ENCODE peak calls at places on chromosomes 7 and 10, in eight cellular contexts. One of them, this sample, is unnamed.

GRCh38 chr7:115340828-115341227 is 418.9 kb downstream of the MDFIC start:
- DNase-seq in aorta: no peak
- DNase-seq in keratinocyte: peak
- DNase-seq in MV-4-11: no peak
- DNase-seq in ELF-1: no peak
- DNase-seq in A172: peak
- DNase-seq in AG09309: peak
- DNase-seq in NCI-H2029: no peak
- DNase-seq in this sample: no peak

GRCh38 chr10:1240341-1240775 is 184.2 kb downstream of the WDR37 start:
- DNase-seq in aorta: no peak
- DNase-seq in ELF-1: peak
- DNase-seq in A172: peak
- DNase-seq in AG09309: no peak
- DNase-seq in MV-4-11: no peak
- DNase-seq in NCI-H2029: peak
- DNase-seq in keratinocyte: no peak
- DNase-seq in this sample: peak

GRCh38 chr10:98251399-98251798 is 16.6 kb downstream of the LOXL4 start:
- DNase-seq in aorta: no peak
- DNase-seq in AG09309: no peak
- DNase-seq in MV-4-11: no peak
- DNase-seq in NCI-H2029: no peak
- DNase-seq in ELF-1: no peak
- DNase-seq in A172: no peak
- DNase-seq in keratinocyte: no peak
- DNase-seq in this sample: no peak

GRCh38 chr7:104980440-104980839 is 33.6 kb upstream of the KMT2E start:
- DNase-seq in ELF-1: no peak
- DNase-seq in keratinocyte: no peak
- DNase-seq in aorta: no peak
- DNase-seq in NCI-H2029: no peak
- DNase-seq in AG09309: no peak
- DNase-seq in MV-4-11: no peak
- DNase-seq in A172: no peak
- DNase-seq in this sample: no peak

GRCh38 chr7:3915337-3915865 is 614.3 kb downstream of the SDK1 start:
- DNase-seq in ELF-1: no peak
- DNase-seq in AG09309: no peak
- DNase-seq in NCI-H2029: no peak
- DNase-seq in MV-4-11: no peak
- DNase-seq in keratinocyte: no peak
- DNase-seq in A172: no peak
- DNase-seq in aorta: no peak
- DNase-seq in this sample: no peak

GRCh38 chr7:32680259-32681173 is 185.2 kb downstream of the AVL9 start:
- DNase-seq in A172: peak
- DNase-seq in ELF-1: peak
- DNase-seq in aorta: no peak
- DNase-seq in keratinocyte: no peak
- DNase-seq in MV-4-11: peak
- DNase-seq in NCI-H2029: peak
- DNase-seq in AG09309: peak
- DNase-seq in this sample: no peak

GRCh38 chr7:5701085-5701914 is 80.2 kb downstream of the RNF216 start:
- DNase-seq in MV-4-11: peak
- DNase-seq in AG09309: no peak
- DNase-seq in NCI-H2029: no peak
- DNase-seq in keratinocyte: no peak
- DNase-seq in A172: peak
- DNase-seq in ELF-1: no peak
- DNase-seq in aorta: no peak
- DNase-seq in this sample: no peak

GRCh38 chr7:108004220-108005142 is 1.5 kb upstream of the LAMB1 start:
- DNase-seq in keratinocyte: no peak
- DNase-seq in A172: peak
- DNase-seq in MV-4-11: no peak
- DNase-seq in ELF-1: peak
- DNase-seq in AG09309: peak
- DNase-seq in aorta: no peak
- DNase-seq in NCI-H2029: no peak
- DNase-seq in this sample: no peak

GRCh38 chr7:127252380-127252718 is 392 bp downstream of the GRM8 start:
- DNase-seq in MV-4-11: no peak
- DNase-seq in keratinocyte: no peak
- DNase-seq in NCI-H2029: no peak
- DNase-seq in AG09309: no peak
- DNase-seq in ELF-1: no peak
- DNase-seq in aorta: no peak
- DNase-seq in A172: no peak
- DNase-seq in this sample: no peak

GRCh38 chr10:85612378-85612775 is 754.2 kb downstream of the GRID1 start:
- DNase-seq in A172: peak
- DNase-seq in aorta: no peak
- DNase-seq in NCI-H2029: no peak
- DNase-seq in MV-4-11: peak
- DNase-seq in keratinocyte: no peak
- DNase-seq in ELF-1: no peak
- DNase-seq in AG09309: no peak
- DNase-seq in this sample: no peak

GRCh38 chr7:877312-878232 is 1.2 kb downstream of the GET4 start:
- DNase-seq in NCI-H2029: peak
- DNase-seq in aorta: peak
- DNase-seq in keratinocyte: no peak
- DNase-seq in ELF-1: no peak
- DNase-seq in A172: no peak
- DNase-seq in MV-4-11: no peak
- DNase-seq in AG09309: no peak
- DNase-seq in this sample: peak

GRCh38 chr10:42783181-42783549 is 570 bp downstream of the BMS1 start:
- DNase-seq in ELF-1: no peak
- DNase-seq in A172: peak
- DNase-seq in keratinocyte: no peak
- DNase-seq in aorta: no peak
- DNase-seq in NCI-H2029: peak
- DNase-seq in MV-4-11: peak
- DNase-seq in AG09309: no peak
- DNase-seq in this sample: no peak

GRCh38 chr7:137977173-137977572 is 24.7 kb downstream of the CREB3L2 start:
- DNase-seq in keratinocyte: no peak
- DNase-seq in NCI-H2029: no peak
- DNase-seq in aorta: no peak
- DNase-seq in ELF-1: no peak
- DNase-seq in AG09309: no peak
- DNase-seq in MV-4-11: no peak
- DNase-seq in A172: no peak
- DNase-seq in this sample: no peak

GRCh38 chr7:137891016-137891655 is 44.4 kb upstream of the DGKI start:
- DNase-seq in AG09309: no peak
- DNase-seq in keratinocyte: no peak
- DNase-seq in A172: no peak
- DNase-seq in ELF-1: no peak
- DNase-seq in NCI-H2029: no peak
- DNase-seq in aorta: no peak
- DNase-seq in MV-4-11: no peak
- DNase-seq in this sample: no peak

GRCh38 chr7:45869426-45869825 is 3.5 kb downstream of the CCDC201 start:
- DNase-seq in NCI-H2029: no peak
- DNase-seq in ELF-1: no peak
- DNase-seq in AG09309: no peak
- DNase-seq in keratinocyte: no peak
- DNase-seq in aorta: no peak
- DNase-seq in A172: peak
- DNase-seq in MV-4-11: no peak
- DNase-seq in this sample: no peak

GRCh38 chr10:111139567-111139966 is 62.7 kb downstream of the ADRA2A start:
- DNase-seq in keratinocyte: no peak
- DNase-seq in aorta: no peak
- DNase-seq in MV-4-11: no peak
- DNase-seq in ELF-1: no peak
- DNase-seq in AG09309: no peak
- DNase-seq in A172: no peak
- DNase-seq in NCI-H2029: no peak
- DNase-seq in this sample: no peak

This sample was measured in NCI-H2107.